ENCODE peak calls at places on chromosomes 5 and 9, in nine cellular contexts. T, U, E, C, P, F, V, N and D are unnamed samples.

GRCh38 chr5:167764650-167765289 is 526.7 kb upstream of the WWC1 start:
- DNase-seq in T (no peak), U (no peak), E (no peak), C (no peak), P (no peak), F (no peak), V (no peak), N (no peak), D (no peak)

GRCh38 chr5:4205408-4205807 is 609.8 kb downstream of the IRX1 start:
- DNase-seq in T (no peak), U (no peak), E (no peak), C (no peak), P (no peak), F (no peak), V (no peak), N (peak; percentile 22), D (no peak)

GRCh38 chr9:12759767-12760166 is 15.1 kb upstream of the LURAP1L start:
- DNase-seq in T (no peak), U (no peak), E (no peak), C (peak; percentile 20), P (no peak), F (no peak), V (no peak), N (no peak), D (no peak)

GRCh38 chr5:131505237-131505908 is 129.7 kb downstream of the RAPGEF6 start:
- DNase-seq in T (no peak), U (no peak), E (no peak), C (no peak), P (no peak), F (no peak), V (no peak), N (no peak), D (no peak)

GRCh38 chr5:128537306-128537998 is 593 bp downstream of the FBN2 start:
- DNase-seq in T (no peak), U (no peak), E (peak; percentile 50), C (no peak), P (peak; percentile 20), F (peak; percentile 62), V (peak; percentile 49), N (no peak), D (no peak)

GRCh38 chr5:34658023-34658422 is 1.9 kb downstream of the RAI14 start:
- DNase-seq in T (no peak), U (no peak), E (no peak), C (no peak), P (peak; percentile 19), F (no peak), V (peak; percentile 31), N (no peak), D (no peak)

GRCh38 chr9:26308328-26308727 is 584.3 kb downstream of the CAAP1 start:
- DNase-seq in T (no peak), U (no peak), E (no peak), C (no peak), P (no peak), F (no peak), V (no peak), N (no peak), D (no peak)

GRCh38 chr5:141951341-141951781 is 6.6 kb downstream of the PCDH12 start:
- DNase-seq in T (no peak), U (no peak), E (peak; percentile 78), C (no peak), P (peak; percentile 73), F (peak; percentile 58), V (peak; percentile 34), N (no peak), D (no peak)

GRCh38 chr5:93096561-93096960 is 484.5 kb downstream of the NR2F1-AS1 start:
- DNase-seq in T (no peak), U (no peak), E (no peak), C (no peak), P (no peak), F (no peak), V (no peak), N (no peak), D (no peak)

GRCh38 chr5:93088566-93088965 is 492.5 kb downstream of the NR2F1-AS1 start:
- DNase-seq in T (no peak), U (no peak), E (no peak), C (no peak), P (no peak), F (no peak), V (no peak), N (no peak), D (no peak)

GRCh38 chr5:93090698-93091097 is 490.3 kb downstream of the NR2F1-AS1 start:
- DNase-seq in T (no peak), U (no peak), E (no peak), C (no peak), P (no peak), F (no peak), V (no peak), N (no peak), D (no peak)

GRCh38 chr5:93088997-93089396 is 492.0 kb downstream of the NR2F1-AS1 start:
- DNase-seq in T (no peak), U (no peak), E (no peak), C (no peak), P (no peak), F (no peak), V (no peak), N (no peak), D (no peak)

DNA sequence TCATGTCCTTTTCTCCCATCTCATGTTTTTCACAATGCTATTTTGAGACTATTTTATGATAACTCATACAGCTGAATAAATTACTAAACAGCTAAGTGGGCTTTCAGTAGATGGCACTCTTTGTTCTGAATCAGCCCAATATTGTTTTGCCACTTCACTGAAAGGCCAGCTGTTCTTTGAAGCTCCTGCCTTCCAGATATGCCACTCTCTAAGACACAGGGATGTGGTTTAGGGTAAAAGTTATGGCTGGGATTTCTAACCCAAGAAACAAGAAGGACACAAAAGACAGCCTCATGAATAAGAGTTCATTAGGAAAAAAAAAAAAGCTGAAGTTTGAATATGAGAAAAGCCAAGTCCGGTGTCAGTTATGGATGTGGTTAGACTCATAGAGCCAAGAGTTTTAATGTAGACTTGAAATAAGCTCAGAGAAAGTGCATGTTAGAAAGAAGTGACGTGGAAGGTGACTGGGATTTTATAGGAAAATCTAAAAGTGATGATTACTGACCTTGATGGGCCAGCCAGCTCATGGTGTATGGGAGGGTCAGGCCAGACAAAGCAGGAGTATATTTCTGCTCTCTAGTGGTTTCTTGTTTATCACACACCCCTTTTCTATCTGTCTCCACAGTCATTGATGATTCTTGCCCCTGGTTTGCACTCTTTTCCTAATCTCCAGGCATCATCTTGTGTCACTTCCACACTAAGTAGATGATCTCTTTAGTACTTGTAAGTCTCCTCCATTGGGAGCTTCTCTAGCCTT is 488.5 kb downstream of the NR2F1-AS1 start:
- DNase-seq in T (no peak), U (no peak), E (no peak), C (no peak), P (no peak), F (no peak), V (peak; percentile 17), N (no peak), D (no peak)
- TF ChIP-seq CTCF in T (peak; percentile 35), U (no peak), E (no peak), C (peak; percentile 57), P (no peak), F (no peak), V (peak; percentile 6), N (no peak), D (no peak)

GRCh38 chr5:59178071-59178470 is 595.2 kb downstream of the RAB3C start:
- DNase-seq in T (no peak), U (no peak), E (no peak), C (no peak), P (no peak), F (no peak), V (no peak), N (no peak), D (no peak)

GRCh38 chr5:59171131-59171530 is 588.3 kb downstream of the RAB3C start:
- DNase-seq in T (no peak), U (no peak), E (no peak), C (no peak), P (no peak), F (no peak), V (no peak), N (no peak), D (no peak)

GRCh38 chr5:59173568-59173967 is 590.7 kb downstream of the RAB3C start:
- DNase-seq in T (no peak), U (no peak), E (no peak), C (no peak), P (no peak), F (no peak), V (no peak), N (no peak), D (no peak)

GRCh38 chr5:59177644-59178043 is 594.8 kb downstream of the RAB3C start:
- DNase-seq in T (no peak), U (no peak), E (no peak), C (no peak), P (no peak), F (no peak), V (no peak), N (no peak), D (no peak)

DNA sequence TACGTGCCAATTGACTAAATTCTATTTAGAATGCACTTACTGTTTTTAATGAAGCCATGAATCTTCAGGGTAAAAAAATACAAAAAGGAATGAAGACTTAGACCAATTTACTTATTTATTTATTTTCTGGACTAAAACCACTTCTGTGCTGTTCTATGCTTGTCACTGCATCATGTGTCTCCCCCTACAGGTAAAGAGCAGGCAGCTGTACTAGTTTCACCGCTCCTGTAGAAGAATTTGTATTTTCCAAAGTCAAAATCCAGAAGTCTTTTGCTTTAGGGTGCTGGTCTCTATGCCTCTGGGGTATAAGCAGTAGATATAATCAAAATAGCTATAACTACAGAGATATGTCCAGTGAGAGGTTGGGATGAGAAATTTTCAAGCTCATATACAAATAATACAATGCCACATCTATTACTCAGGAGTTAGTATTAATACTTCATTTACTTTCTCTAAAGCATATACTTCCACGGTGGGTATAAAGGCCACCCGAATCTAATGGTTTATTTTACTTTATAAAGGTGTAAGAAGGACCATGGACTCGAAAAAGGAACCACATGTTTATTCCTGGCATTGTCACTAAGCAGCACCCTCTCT is 591.5 kb downstream of the RAB3C start:
- DNase-seq in T (peak; percentile 70), U (peak; percentile 38), E (no peak), C (no peak), P (no peak), F (no peak), V (peak; percentile 71), N (no peak), D (no peak)
- TF ChIP-seq CTCF in T (peak; percentile 98), U (peak; percentile 76), E (peak; percentile 60), C (peak; percentile 95), P (peak; percentile 57), F (peak; percentile 90), V (peak; percentile 93), N (no peak), D (no peak)

GRCh38 chr5:114360816-114361723 is 800 bp upstream of the KCNN2 start:
- DNase-seq in T (no peak), U (peak; percentile 42), E (peak; percentile 89), C (no peak), P (peak; percentile 81), F (peak; percentile 77), V (peak; percentile 11), N (no peak), D (no peak)

GRCh38 chr5:114360362-114360761 is 1.5 kb upstream of the KCNN2 start:
- DNase-seq in T (no peak), U (no peak), E (no peak), C (no peak), P (no peak), F (no peak), V (no peak), N (no peak), D (no peak)

GRCh38 chr5:114361724-114362196 is at the start of gene KCNN2:
- DNase-seq in T (peak; percentile 53), U (peak; percentile 85), E (peak; percentile 90), C (peak; percentile 8), P (peak; percentile 66), F (peak; percentile 77), V (peak; percentile 59), N (peak; percentile 40), D (no peak)

GRCh38 chr5:114355086-114355830 is 6.6 kb upstream of the KCNN2 start:
- DNase-seq in T (no peak), U (no peak), E (no peak), C (no peak), P (no peak), F (no peak), V (no peak), N (no peak), D (no peak)

GRCh38 chr5:114358329-114358728 is 3.5 kb upstream of the KCNN2 start:
- DNase-seq in T (no peak), U (no peak), E (no peak), C (no peak), P (no peak), F (no peak), V (no peak), N (no peak), D (no peak)
- TF ChIP-seq CTCF in T (peak; percentile 32), U (no peak), E (no peak), C (no peak), P (no peak), F (no peak), V (peak; percentile 15), N (no peak), D (no peak)

DNA sequence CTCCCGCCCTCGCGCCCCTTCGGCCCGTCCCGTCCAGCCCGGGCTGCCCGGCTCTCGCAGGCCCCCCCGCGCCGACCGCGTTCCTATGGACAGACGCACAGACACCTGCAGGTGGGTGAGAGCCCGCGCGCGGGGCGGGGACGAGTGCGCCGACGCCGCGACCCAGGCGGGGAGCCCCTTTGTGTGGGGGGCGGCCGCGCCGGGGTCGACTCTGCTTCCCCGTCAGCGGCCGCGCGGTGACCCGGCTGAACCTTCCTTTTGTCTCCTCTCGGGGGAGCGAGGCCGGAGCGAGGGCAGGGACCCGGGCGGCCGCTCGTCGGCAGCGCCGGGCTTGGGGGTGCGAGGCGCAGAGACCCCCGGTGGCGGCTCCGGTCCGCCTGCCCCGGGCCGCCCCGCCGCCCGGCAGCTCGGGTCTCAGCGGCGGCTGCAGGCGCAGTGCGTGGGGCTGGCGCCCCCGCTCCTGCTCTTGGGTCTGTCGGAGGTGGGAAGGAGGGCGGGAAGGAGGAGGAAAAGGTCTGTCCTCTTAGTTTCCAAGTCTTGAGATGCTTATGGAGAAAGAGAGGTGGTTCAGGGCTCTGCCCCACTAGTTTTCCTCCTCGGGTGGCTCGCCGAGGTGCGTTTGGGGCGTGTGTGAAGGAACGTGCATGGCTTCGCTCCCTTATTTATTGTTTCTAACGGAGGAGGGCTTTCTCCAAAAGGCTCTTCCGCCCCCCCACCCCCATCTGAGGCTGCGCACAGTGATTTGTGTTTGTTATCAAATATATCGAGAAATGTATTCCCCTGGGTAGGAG is 576 bp downstream of the KIAA1958 start:
- DNase-seq in T (no peak), U (peak; percentile 76), E (peak; percentile 67), C (no peak), P (peak; percentile 85), F (peak; percentile 71), V (peak; percentile 81), N (peak; percentile 19), D (peak; percentile 42)
- TF ChIP-seq CTCF in T (no peak), U (no peak), E (no peak), C (no peak), P (no peak), F (no peak), V (no peak), N (no peak), D (no peak)